ENCODE peak calls at places on chromosomes 1 and 21, in seven cellular contexts. L is IMR-90, D is Peyer's patch, T is HFFc6, G is B cell, N is gastrocnemius medialis, I is uterus. E is an unnamed sample.

GRCh38 chr1:51525295-51525694 is 6.2 kb upstream of the EPS15 start:
- DNase-seq in D (no peak), L (no peak), G (no peak), N (no peak), T (no peak), I (no peak), E (no peak)

GRCh38 chr1:116879478-116880133 is 30.1 kb upstream of the PTGFRN start:
- DNase-seq in N (no peak), L (no peak), D (no peak), I (no peak), T (no peak), G (no peak), E (no peak)

GRCh38 chr1:230937370-230937769 is 41.3 kb downstream of the TTC13 start:
- DNase-seq in G (no peak), T (peak; percentile 6), I (no peak), N (no peak), D (no peak), L (peak; percentile 45), E (no peak)

GRCh38 chr1:84936116-84936810 is 43.3 kb upstream of the LPAR3 start:
- DNase-seq in I (peak; percentile 24), N (peak; percentile 7), T (peak; percentile 56), D (no peak), L (peak; percentile 72), G (peak; percentile 53), E (peak; percentile 25)

GRCh38 chr1:236952279-236953003 is 51.8 kb downstream of the MT1HL1 start:
- DNase-seq in G (no peak), N (no peak), I (no peak), D (no peak), T (no peak), L (no peak), E (no peak)

GRCh38 chr1:92833840-92834239 is 2.0 kb downstream of the RPL5 start:
- DNase-seq in L (no peak), D (no peak), N (no peak), I (no peak), T (no peak), G (no peak), E (no peak)

GRCh38 chr1:109890115-109890953 is 20.3 kb upstream of the CSF1 start:
- DNase-seq in I (no peak), N (no peak), D (no peak), L (no peak), G (no peak), T (no peak), E (no peak)

GRCh38 chr1:234917495-234918188 is 211.0 kb downstream of the TOMM20 start:
- DNase-seq in T (no peak), D (peak; percentile 44), I (peak; percentile 21), L (no peak), G (no peak), N (no peak), E (no peak)

GRCh38 chr1:159040206-159040605 is 30.5 kb downstream of the IFI16 start:
- DNase-seq in N (no peak), L (peak; percentile 84), I (no peak), D (no peak), G (no peak), T (peak; percentile 77), E (no peak)

GRCh38 chr21:38496224-38496623 is 2.1 kb downstream of the ERG start:
- DNase-seq in N (no peak), I (no peak), D (no peak), L (no peak), G (no peak), T (no peak), E (no peak)
- TF ChIP-seq CTCF in N (no peak), I (no peak), D (no peak), L (no peak), G (no peak), T (no peak), E (no peak)

DNA sequence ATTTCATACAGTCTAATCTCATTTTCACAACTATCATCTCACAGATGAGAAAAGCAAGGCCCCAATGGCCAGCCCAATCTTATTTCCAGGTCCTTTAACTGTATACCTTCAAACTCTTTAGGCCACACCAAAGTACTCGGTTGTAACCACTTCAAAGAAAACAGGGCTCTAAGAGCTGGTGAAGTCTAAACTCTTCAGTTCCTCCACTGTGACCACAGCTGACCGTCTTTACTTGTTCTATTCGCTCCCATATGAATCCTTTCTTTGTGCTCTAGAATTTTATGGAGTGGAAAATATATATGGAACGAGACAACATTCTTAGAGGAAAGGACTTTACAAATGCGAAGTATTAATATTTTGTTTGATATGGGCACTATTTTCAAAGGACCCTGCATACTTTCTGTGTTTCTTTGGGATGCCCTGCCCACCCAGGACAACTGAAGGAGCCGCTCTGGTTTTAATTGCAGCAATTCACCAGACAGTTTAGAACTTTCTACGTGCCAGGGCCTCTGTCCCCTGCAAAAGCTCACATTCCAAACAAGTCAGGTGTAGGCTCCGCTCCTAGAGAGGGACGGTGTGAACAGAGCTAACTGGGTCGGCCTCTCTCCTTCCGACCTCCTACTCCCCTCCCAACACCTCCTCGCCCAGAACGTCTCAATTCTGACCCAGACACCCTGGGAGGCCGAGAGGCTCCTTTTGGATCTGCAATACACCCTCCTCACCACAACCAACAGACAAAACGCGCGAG is 15.7 kb downstream of the IER5 start:
- DNase-seq in T (no peak), N (no peak), L (no peak), D (no peak), I (no peak), G (no peak), E (no peak)
- TF ChIP-seq CTCF in T (no peak), N (no peak), L (peak; percentile 18), D (no peak), I (peak; percentile 39), G (no peak), E (no peak)

GRCh38 chr1:45746922-45747321 is 3.5 kb downstream of the IPP start:
- DNase-seq in N (no peak), T (no peak), G (no peak), L (no peak), I (no peak), D (no peak), E (no peak)

GRCh38 chr1:45752014-45752413 is 1.6 kb upstream of the IPP start:
- DNase-seq in T (no peak), D (no peak), I (no peak), G (no peak), L (no peak), N (no peak), E (no peak)

GRCh38 chr1:45752441-45753052 is 2.1 kb upstream of the IPP start:
- DNase-seq in N (no peak), I (no peak), G (no peak), T (peak; percentile 28), L (peak; percentile 46), D (no peak), E (no peak)

GRCh38 chr1:45753248-45754037 is 3.0 kb upstream of the IPP start:
- DNase-seq in I (no peak), T (no peak), N (no peak), D (no peak), L (no peak), G (no peak), E (no peak)

DNA sequence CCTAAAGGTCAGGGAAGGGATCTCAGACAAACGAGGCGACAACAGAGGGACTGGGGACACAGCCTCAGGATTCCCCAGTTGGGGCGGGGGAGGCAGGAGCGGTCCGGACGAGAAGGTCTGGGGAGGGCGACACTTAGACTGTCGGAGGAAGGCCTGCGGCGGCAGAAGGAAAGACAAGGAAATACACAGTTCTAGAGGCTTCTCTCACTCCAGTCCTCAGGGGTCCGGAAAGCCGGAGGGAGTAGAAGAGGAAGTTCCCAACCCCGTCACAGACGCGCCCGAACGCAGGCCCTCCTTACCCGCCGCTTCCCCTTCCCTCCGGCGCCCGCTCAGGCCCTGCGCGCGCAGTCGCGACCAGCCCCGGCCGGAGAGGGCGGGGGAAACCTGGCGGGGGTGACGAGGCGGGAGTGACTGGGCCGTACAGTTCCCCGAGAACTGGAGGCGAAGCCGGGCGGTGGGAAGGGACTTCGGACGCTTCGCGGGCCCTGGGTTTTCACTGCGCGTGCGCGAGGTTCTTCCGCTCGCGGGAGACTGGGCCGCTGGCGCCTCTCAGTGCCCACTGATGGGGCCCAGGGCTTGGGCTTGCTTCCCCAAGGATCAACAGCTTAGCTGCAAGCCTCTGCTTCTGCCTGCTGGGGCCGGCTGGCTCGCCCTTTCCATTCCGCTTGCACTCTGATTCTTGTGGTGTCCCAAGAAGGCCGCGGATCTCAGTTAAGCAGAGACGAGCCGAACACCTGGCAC is at the start of gene IPP:
- DNase-seq in I (peak; percentile 96), T (peak; percentile 96), L (peak; percentile 97), G (peak; percentile 96), N (peak; percentile 95), D (peak; percentile 98), E (peak; percentile 95)
- TF ChIP-seq CTCF in I (peak; percentile 11), T (peak; percentile 23), L (peak; percentile 31), G (no peak), N (no peak), D (peak; percentile 21), E (no peak)

GRCh38 chr1:32448773-32449456 is 16.0 kb upstream of the ZBTB8B start:
- DNase-seq in D (no peak), L (no peak), G (no peak), T (peak; percentile 24), N (no peak), I (no peak), E (peak; percentile 76)
- TF ChIP-seq CTCF in D (no peak), L (no peak), G (no peak), T (peak; percentile 77), N (no peak), I (no peak), E (peak; percentile 77)

DNA sequence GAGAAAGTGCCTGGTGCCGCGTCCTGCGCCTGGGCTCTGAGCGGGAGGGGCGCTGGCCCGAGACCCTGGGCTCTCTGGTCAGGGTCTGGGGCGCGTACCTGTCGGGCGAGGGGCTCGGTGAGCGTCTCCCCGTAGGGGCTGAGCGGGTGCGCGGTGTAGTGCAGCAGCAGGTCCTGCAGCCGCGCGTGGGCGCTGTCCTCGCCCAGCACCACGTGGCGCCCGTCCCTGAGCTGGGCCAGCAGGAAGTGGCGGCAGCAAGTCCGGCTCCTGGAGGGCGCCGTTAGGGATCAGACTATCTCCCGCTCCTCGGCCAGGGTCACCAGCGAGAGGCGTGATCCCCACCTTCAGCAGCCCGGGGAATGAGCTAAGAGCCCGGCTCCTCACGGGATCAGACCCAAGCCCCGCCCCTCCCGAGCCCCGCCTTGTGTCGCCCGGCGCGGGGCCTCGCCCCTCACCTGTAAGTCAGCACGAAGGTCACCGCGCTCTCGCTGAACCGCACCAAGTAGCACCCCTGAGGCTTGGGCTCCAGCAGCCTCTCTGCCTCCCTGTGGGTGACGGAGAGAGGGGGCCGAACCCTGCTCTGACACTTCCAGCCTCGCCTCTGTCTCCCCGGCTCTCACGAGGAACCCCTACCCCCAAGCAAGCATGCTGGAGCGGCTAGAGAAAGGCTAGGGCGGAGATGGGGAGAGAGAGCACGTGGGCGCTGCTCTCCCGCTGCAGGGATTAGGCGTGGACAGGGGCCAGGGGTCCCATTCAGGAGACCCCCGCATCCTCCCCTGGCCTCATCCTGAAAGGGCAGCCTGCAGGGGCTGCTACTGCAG is 2.7 kb downstream of the SH2D2A start:
- DNase-seq in D (peak; percentile 86), I (peak; percentile 49), G (peak; percentile 44), T (no peak), N (no peak), L (peak; percentile 33), E (peak; percentile 60)
- TF ChIP-seq CTCF in D (peak; percentile 67), I (peak; percentile 70), G (peak; percentile 75), T (peak; percentile 71), N (peak; percentile 46), L (peak; percentile 34), E (peak; percentile 35)

DNA sequence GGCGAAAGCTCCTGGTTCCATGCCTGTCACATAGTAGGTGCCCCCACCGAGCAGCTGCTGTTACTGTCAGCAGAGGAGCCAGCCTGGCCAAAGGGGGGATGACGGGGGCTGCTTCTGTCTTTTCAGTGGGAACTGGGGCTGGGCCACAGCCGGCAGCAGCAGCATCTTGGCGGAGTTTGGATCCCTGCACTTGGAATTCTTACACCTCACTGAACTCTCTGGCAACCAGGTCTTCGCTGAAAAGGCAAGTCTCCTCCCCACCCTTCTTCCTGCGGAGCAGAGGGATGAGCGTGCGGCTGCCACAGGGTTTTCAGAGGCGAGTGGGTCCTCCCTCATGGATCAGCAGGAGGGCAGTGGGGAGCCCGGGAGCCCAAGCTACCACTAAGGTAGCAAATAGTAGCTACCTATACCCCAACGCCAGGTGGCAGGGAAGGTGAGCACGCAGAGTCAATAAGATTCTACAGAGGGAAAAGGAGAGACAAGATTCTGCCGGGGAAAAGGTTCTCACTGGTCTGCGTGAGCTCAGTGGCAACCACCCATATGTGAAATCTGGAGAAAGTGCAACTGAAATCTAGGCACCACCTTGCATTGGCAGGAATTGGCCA is 41.4 kb upstream of the SELENON start:
- DNase-seq in G (no peak), I (no peak), T (no peak), L (no peak), D (no peak), N (no peak), E (no peak)
- TF ChIP-seq CTCF in G (no peak), I (no peak), T (no peak), L (no peak), D (no peak), N (no peak), E (no peak)